ENCODE peak calls at places on chromosomes 4 and X, in seven cellular contexts. S is activated CD4-positive, alpha-beta memory T cell treated with anti-CD3 and anti-CD28 coated beads, Interleukin-2, amount 10 ng/mL, durations not matched to agents 7 days and 5 days; G is AG08395; X is cardiac muscle cell; T is AG08396; J is activated CD8-positive, alpha-beta T cell treated with anti-CD3 and anti-CD28 coated beads, Interleukin-2, amount 10 ng/mL, durations not matched to agents 7 days and 5 days; F is iPS-NIHi11. H is an unnamed sample.

GRCh38 chr4:41814565-41814964 is 66.0 kb upstream of the PHOX2B start:
- DNase-seq in S (no peak), G (peak), X (peak), T (no peak), J (no peak), F (peak), H (no peak)

GRCh38 chrX:21412029-21412428 is 37.8 kb downstream of the CNKSR2 start:
- DNase-seq in S (no peak), G (no peak), X (no peak), T (no peak), J (no peak), F (no peak), H (peak)

GRCh38 chrX:13029341-13029740 is 15.1 kb downstream of the FAM9C start:
- DNase-seq in S (no peak), G (no peak), X (peak), T (peak), J (no peak), F (peak), H (no peak)

GRCh38 chrX:40374486-40374885 is 206.3 kb upstream of the ATP6AP2 start:
- DNase-seq in S (no peak), G (no peak), X (no peak), T (no peak), J (no peak), F (no peak), H (no peak)

GRCh38 chrX:132217203-132218073 is 1.8 kb downstream of the RAP2C start:
- DNase-seq in S (peak), G (peak), X (peak), T (peak), J (peak), F (peak), H (no peak)

GRCh38 chrX:154370300-154370881 is 4.0 kb downstream of the FLNA start:
- DNase-seq in S (no peak), G (no peak), X (peak), T (no peak), J (no peak), F (no peak), H (no peak)

GRCh38 chr4:109921384-109921808 is 8.7 kb downstream of the EGF start:
- DNase-seq in S (no peak), G (peak), X (peak), T (peak), J (no peak), F (peak), H (no peak)

GRCh38 chrX:40109288-40110008 is 11.7 kb upstream of the BCOR start:
- DNase-seq in S (no peak), G (no peak), X (peak), T (peak), J (peak), F (peak), H (no peak)

GRCh38 chrX:7145454-7145853 is 2.1 kb upstream of the STS start:
- DNase-seq in S (no peak), G (no peak), X (no peak), T (no peak), J (no peak), F (no peak), H (no peak)

GRCh38 chr4:88897180-88897579 is 159.8 kb downstream of the FAM13A start:
- DNase-seq in S (no peak), G (no peak), X (no peak), T (no peak), J (no peak), F (no peak), H (peak)

GRCh38 chr4:107825072-107825789 is 499 bp downstream of the SGMS2 start:
- DNase-seq in S (no peak), G (peak), X (peak), T (peak), J (no peak), F (peak), H (no peak)

GRCh38 chrX:96407501-96407900 is 277.1 kb upstream of the DIAPH2 start:
- DNase-seq in S (no peak), G (peak), X (peak), T (peak), J (no peak), F (no peak), H (no peak)

GRCh38 chr4:152265149-152265621 is 270.7 kb downstream of the FBXW7 start:
- DNase-seq in S (no peak), G (peak), X (peak), T (peak), J (no peak), F (no peak), H (peak)

GRCh38 chr4:31328921-31329320 is 608.8 kb downstream of the PCDH7 start:
- DNase-seq in S (no peak), G (no peak), X (peak), T (no peak), J (no peak), F (no peak), H (no peak)

GRCh38 chr4:122705035-122705434 is 27.5 kb upstream of the BBS12 start:
- DNase-seq in S (no peak), G (no peak), X (no peak), T (no peak), J (no peak), F (no peak), H (no peak)

GRCh38 chr4:38894340-38894982 is 26.9 kb downstream of the FAM114A1 start:
- DNase-seq in S (no peak), G (no peak), X (no peak), T (no peak), J (no peak), F (no peak), H (no peak)

GRCh38 chrX:119427024-119427794 is 28.1 kb downstream of the SLC25A43 start:
- DNase-seq in S (no peak), G (peak), X (peak), T (peak), J (peak), F (no peak), H (no peak)

GRCh38 chrX:139890991-139891700 is 41.7 kb downstream of the ATP11C start:
- DNase-seq in S (no peak), G (peak), X (peak), T (peak), J (no peak), F (no peak), H (peak)

GRCh38 chrX:105552395-105552794 is 269.9 kb upstream of the NRK start:
- DNase-seq in S (no peak), G (no peak), X (peak), T (no peak), J (no peak), F (no peak), H (peak)

GRCh38 chr4:79259242-79259641 is 66.6 kb downstream of the NAA11 start:
- DNase-seq in S (no peak), G (no peak), X (no peak), T (no peak), J (no peak), F (no peak), H (no peak)

GRCh38 chrX:14832591-14832990 is 40.3 kb downstream of the FANCB start:
- DNase-seq in S (no peak), G (peak), X (no peak), T (no peak), J (no peak), F (no peak), H (no peak)

GRCh38 chrX:134883134-134883700 is 107.6 kb upstream of the SMIM10 start:
- DNase-seq in S (no peak), G (no peak), X (no peak), T (no peak), J (no peak), F (no peak), H (no peak)

GRCh38 chr4:87093443-87094123 is 126.8 kb downstream of the KLHL8 start:
- DNase-seq in S (peak), G (peak), X (peak), T (peak), J (peak), F (peak), H (peak)

GRCh38 chrX:40853816-40854123 is 118.4 kb upstream of the MED14 start:
- DNase-seq in S (no peak), G (no peak), X (no peak), T (no peak), J (no peak), F (no peak), H (no peak)

GRCh38 chr4:2869659-2870058 is 26.0 kb downstream of the ADD1 start:
- DNase-seq in S (no peak), G (no peak), X (no peak), T (no peak), J (no peak), F (no peak), H (no peak)

GRCh38 chr4:169619518-169619957 is 840 bp upstream of the CLCN3 start:
- DNase-seq in S (peak), G (peak), X (peak), T (peak), J (peak), F (peak), H (no peak)

GRCh38 chr4:1559896-1560650 is 124.0 kb downstream of the FAM53A start:
- DNase-seq in S (no peak), G (no peak), X (no peak), T (no peak), J (no peak), F (no peak), H (no peak)

GRCh38 chr4:150140774-150141400 is 62.6 kb downstream of the DCLK2 start:
- DNase-seq in S (no peak), G (peak), X (peak), T (peak), J (no peak), F (no peak), H (no peak)

GRCh38 chr4:175514174-175514573 is 297.9 kb downstream of the GPM6A start:
- DNase-seq in S (no peak), G (no peak), X (no peak), T (no peak), J (no peak), F (no peak), H (no peak)

GRCh38 chrX:1554469-1555210 is 17.7 kb upstream of the P2RY8 start:
- DNase-seq in S (peak), G (no peak), X (no peak), T (no peak), J (peak), F (no peak), H (no peak)

GRCh38 chr4:81722229-81722900 is 250.7 kb upstream of the RASGEF1B start:
- DNase-seq in S (no peak), G (no peak), X (no peak), T (no peak), J (no peak), F (no peak), H (no peak)

GRCh38 chr4:57405359-57405758 is 295.2 kb upstream of the IGFBP7 start:
- DNase-seq in S (no peak), G (peak), X (no peak), T (no peak), J (no peak), F (no peak), H (peak)

H was measured in keratinocyte.